ENCODE peak calls at places on chromosomes 3 and 15, in five cellular contexts. One of them, this sample, is unnamed.

GRCh38 chr15:34241376-34242350 is 16.8 kb downstream of the EMC4 start:
- DNase-seq in astrocyte: peak
- DNase-seq in activated CD8-positive, alpha-beta memory T cell treated with anti-CD3 and anti-CD28 coated beads, Interleukin-2, amount 50 U/mL, for 4 hours: peak
- DNase-seq in Ammon's horn: peak
- DNase-seq in mucosa of gallbladder: peak
- DNase-seq in this sample: peak

GRCh38 chr3:75334299-75334698 is 329.8 kb upstream of the FRG2C start:
- DNase-seq in astrocyte: no peak
- DNase-seq in activated CD8-positive, alpha-beta memory T cell treated with anti-CD3 and anti-CD28 coated beads, Interleukin-2, amount 50 U/mL, for 4 hours: no peak
- DNase-seq in Ammon's horn: no peak
- DNase-seq in mucosa of gallbladder: no peak
- DNase-seq in this sample: no peak

GRCh38 chr3:53236112-53236841 is 19.5 kb downstream of the TKT start:
- DNase-seq in astrocyte: peak
- DNase-seq in activated CD8-positive, alpha-beta memory T cell treated with anti-CD3 and anti-CD28 coated beads, Interleukin-2, amount 50 U/mL, for 4 hours: no peak
- DNase-seq in Ammon's horn: peak
- DNase-seq in mucosa of gallbladder: peak
- DNase-seq in this sample: peak

GRCh38 chr3:194494951-194495374 is 8.2 kb upstream of the ATP13A3 start:
- DNase-seq in astrocyte: no peak
- DNase-seq in activated CD8-positive, alpha-beta memory T cell treated with anti-CD3 and anti-CD28 coated beads, Interleukin-2, amount 50 U/mL, for 4 hours: no peak
- DNase-seq in Ammon's horn: peak
- DNase-seq in mucosa of gallbladder: no peak
- DNase-seq in this sample: no peak

GRCh38 chr3:61168286-61168685 is 83.0 kb downstream of the FHIT start:
- DNase-seq in astrocyte: no peak
- DNase-seq in activated CD8-positive, alpha-beta memory T cell treated with anti-CD3 and anti-CD28 coated beads, Interleukin-2, amount 50 U/mL, for 4 hours: no peak
- DNase-seq in Ammon's horn: no peak
- DNase-seq in mucosa of gallbladder: no peak
- DNase-seq in this sample: no peak

GRCh38 chr3:154050216-154050615 is 71.0 kb upstream of the ARHGEF26 start:
- DNase-seq in astrocyte: no peak
- DNase-seq in activated CD8-positive, alpha-beta memory T cell treated with anti-CD3 and anti-CD28 coated beads, Interleukin-2, amount 50 U/mL, for 4 hours: no peak
- DNase-seq in Ammon's horn: no peak
- DNase-seq in mucosa of gallbladder: no peak
- DNase-seq in this sample: no peak

GRCh38 chr3:15241341-15241740 is 35.3 kb downstream of the CAPN7 start:
- DNase-seq in astrocyte: no peak
- DNase-seq in activated CD8-positive, alpha-beta memory T cell treated with anti-CD3 and anti-CD28 coated beads, Interleukin-2, amount 50 U/mL, for 4 hours: peak
- DNase-seq in Ammon's horn: no peak
- DNase-seq in mucosa of gallbladder: no peak
- DNase-seq in this sample: peak

GRCh38 chr3:9732080-9732752 is 681 bp downstream of the BRPF1 start:
- DNase-seq in astrocyte: no peak
- DNase-seq in activated CD8-positive, alpha-beta memory T cell treated with anti-CD3 and anti-CD28 coated beads, Interleukin-2, amount 50 U/mL, for 4 hours: peak
- DNase-seq in Ammon's horn: no peak
- DNase-seq in mucosa of gallbladder: no peak
- DNase-seq in this sample: no peak